ENCODE peak calls at places on chromosome 1, in five cellular contexts. N, F, A, R and I are unnamed samples.

GRCh38 chr1:114208659-114209215 is 55.1 kb upstream of the SYT6 start:
- DNase-seq in N (no peak), F (no peak), A (no peak), R (no peak), I (no peak)

GRCh38 chr1:167473761-167474160 is 44.6 kb downstream of the CD247 start:
- DNase-seq in N (no peak), F (no peak), A (no peak), R (no peak), I (no peak)

GRCh38 chr1:13469343-13469742 is 44.5 kb downstream of the LRRC38 start:
- DNase-seq in N (no peak), F (no peak), A (no peak), R (peak; percentile 7), I (no peak)

GRCh38 chr1:17232759-17233661 is 15.9 kb upstream of the PADI3 start:
- DNase-seq in N (no peak), F (no peak), A (no peak), R (no peak), I (no peak)

GRCh38 chr1:55211909-55212308 is 3.3 kb downstream of the USP24 start:
- DNase-seq in N (no peak), F (no peak), A (no peak), R (no peak), I (no peak)

GRCh38 chr1:29849038-29849750 is 612.9 kb downstream of the PTPRU start:
- DNase-seq in N (peak; percentile 4), F (peak; percentile 5), A (peak; percentile 38), R (peak; percentile 55), I (peak; percentile 9)

GRCh38 chr1:242477944-242478343 is 46.6 kb downstream of the PLD5 start:
- DNase-seq in N (no peak), F (no peak), A (no peak), R (no peak), I (no peak)

GRCh38 chr1:224213438-224214119 is 30.5 kb downstream of the DEGS1 start:
- DNase-seq in N (no peak), F (no peak), A (no peak), R (no peak), I (no peak)

GRCh38 chr1:180249725-180250498 is 19.8 kb downstream of the LHX4 start:
- DNase-seq in N (no peak), F (no peak), A (no peak), R (no peak), I (no peak)

GRCh38 chr1:44924835-44925464 is 61.4 kb downstream of the EIF2B3 start:
- DNase-seq in N (no peak), F (no peak), A (no peak), R (no peak), I (no peak)

GRCh38 chr1:6984533-6984932 is 199.3 kb downstream of the CAMTA1 start:
- DNase-seq in N (no peak), F (no peak), A (no peak), R (no peak), I (no peak)

GRCh38 chr1:170711682-170712081 is 47.8 kb downstream of the PRRX1 start:
- DNase-seq in N (no peak), F (no peak), A (no peak), R (no peak), I (no peak)

GRCh38 chr1:208917719-208918118 is 665.8 kb upstream of the CAMK1G start:
- DNase-seq in N (no peak), F (no peak), A (no peak), R (no peak), I (no peak)

GRCh38 chr1:169133228-169133576 is 26.7 kb downstream of the ATP1B1 start:
- DNase-seq in N (no peak), F (no peak), A (no peak), R (no peak), I (no peak)

GRCh38 chr1:111270781-111271463 is 19.7 kb upstream of the CHIA start:
- DNase-seq in N (no peak), F (no peak), A (peak; percentile 20), R (no peak), I (no peak)

GRCh38 chr1:51908499-51908898 is 30.0 kb upstream of the NRDC start:
- DNase-seq in N (no peak), F (no peak), A (no peak), R (no peak), I (no peak)

GRCh38 chr1:64499966-64500365 is 30.0 kb downstream of the CACHD1 start:
- DNase-seq in N (no peak), F (no peak), A (no peak), R (no peak), I (no peak)

GRCh38 chr1:89670711-89671110 is 37.8 kb downstream of the LRRC8C start:
- DNase-seq in N (no peak), F (no peak), A (no peak), R (no peak), I (no peak)

GRCh38 chr1:37739222-37739621 is 25.7 kb downstream of the EPHA10 start:
- DNase-seq in N (no peak), F (no peak), A (no peak), R (no peak), I (no peak)

GRCh38 chr1:51303751-51304196 is 26.6 kb downstream of the TTC39A start:
- DNase-seq in N (no peak), F (no peak), A (peak; percentile 66), R (no peak), I (no peak)

GRCh38 chr1:181558416-181558815 is 75.1 kb downstream of the CACNA1E start:
- DNase-seq in N (no peak), F (no peak), A (no peak), R (no peak), I (no peak)

GRCh38 chr1:164774819-164775654 is 216.1 kb downstream of the PBX1 start:
- DNase-seq in N (no peak), F (no peak), A (no peak), R (no peak), I (no peak)

GRCh38 chr1:215992620-215993019 is 425.5 kb downstream of the KCTD3 start:
- DNase-seq in N (no peak), F (no peak), A (no peak), R (peak; percentile 5), I (no peak)

GRCh38 chr1:75034376-75034775 is 99.8 kb upstream of the LHX8 start:
- DNase-seq in N (no peak), F (no peak), A (no peak), R (no peak), I (no peak)

GRCh38 chr1:204623365-204623893 is 62.1 kb downstream of the LRRN2 start:
- DNase-seq in N (no peak), F (no peak), A (no peak), R (no peak), I (no peak)

GRCh38 chr1:54046671-54047383 is 6.2 kb downstream of the TMEM59 start:
- DNase-seq in N (no peak), F (no peak), A (no peak), R (no peak), I (no peak)